ENCODE peak calls at places on chromosomes 12 and 14, in four cellular contexts. M is Panc1, W is H1, J is suprapubic skin. G is an unnamed sample.
A peak's percentile ranks its signal among the peaks of the same experiment; 100 is the strongest.

GRCh38 chr14:24911324-24912095 is 138.4 kb downstream of the STXBP6 start:
- DNase-seq in M (no peak), W (no peak), J (no peak), G (no peak)

GRCh38 chr12:112148031-112148513 is 22.7 kb downstream of the TRAFD1 start:
- DNase-seq in M (no peak), W (no peak), J (no peak), G (no peak)

GRCh38 chr14:64704145-64704742 is at the start of gene PLEKHG3:
- DNase-seq in M (no peak), W (peak; percentile 88), J (peak; percentile 83), G (peak; percentile 89)

GRCh38 chr12:27571463-27571862 is 47.5 kb downstream of the PPFIBP1 start:
- DNase-seq in M (no peak), W (no peak), J (no peak), G (no peak)

GRCh38 chr12:9340422-9341259 is 132.4 kb upstream of the PZP start:
- DNase-seq in M (no peak), W (no peak), J (no peak), G (no peak)

GRCh38 chr12:12845794-12846243 is 32.7 kb downstream of the DDX47 start:
- DNase-seq in M (no peak), W (no peak), J (no peak), G (no peak)

GRCh38 chr12:83265798-83266197 is 579.1 kb downstream of the TMTC2 start:
- DNase-seq in M (no peak), W (no peak), J (no peak), G (no peak)

GRCh38 chr12:20188930-20189653 is 179.2 kb upstream of the PDE3A start:
- DNase-seq in M (no peak), W (no peak), J (no peak), G (no peak)

DNA sequence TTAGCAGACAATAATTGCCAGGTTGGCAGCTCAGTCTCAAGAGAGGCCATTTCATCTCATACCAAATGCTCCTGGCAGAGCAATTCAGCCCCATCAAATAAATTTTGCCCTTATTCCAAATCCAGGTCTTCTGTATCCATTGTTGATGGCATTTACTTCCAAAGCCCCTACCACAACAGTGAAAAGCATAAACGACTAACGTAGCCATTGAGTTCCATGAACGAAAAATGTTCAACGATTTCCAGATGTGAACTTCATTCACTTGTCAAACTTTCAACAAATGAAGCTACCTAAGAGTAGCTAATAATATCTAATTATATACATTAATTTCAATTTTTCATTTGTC is 3.0 kb upstream of the GCN1 start:
- DNase-seq in M (no peak), W (no peak), J (no peak), G (no peak)
- H3K4me1 ChIP-seq in M (peaks cover 33% of the 10 kb centered on the region), W (peaks cover 3% of the 10 kb centered on the region), J (peaks cover 58% of the 10 kb centered on the region), G (peaks cover 18% of the 10 kb centered on the region)

GRCh38 chr12:104589215-104589614 is 132.5 kb downstream of the CHST11 start:
- DNase-seq in M (no peak), W (no peak), J (no peak), G (no peak)
- H3K27ac ChIP-seq in M (no peak overlapping the region), W (no peak overlapping the region), J (no peak overlapping the region), G (peak overlapping the region; percentile 99)

GRCh38 chr12:32450768-32451167 is 51.4 kb downstream of the FGD4 start:
- DNase-seq in M (no peak), W (no peak), J (no peak), G (no peak)

GRCh38 chr12:32450363-32450762 is 51.0 kb downstream of the FGD4 start:
- DNase-seq in M (no peak), W (no peak), J (no peak), G (no peak)

GRCh38 chr12:32454075-32454474 is 54.7 kb downstream of the FGD4 start:
- DNase-seq in M (no peak), W (no peak), J (no peak), G (no peak)

GRCh38 chr12:32454866-32455265 is 55.5 kb downstream of the FGD4 start:
- DNase-seq in M (no peak), W (no peak), J (no peak), G (no peak)

GRCh38 chr12:32451816-32452215 is 52.5 kb downstream of the FGD4 start:
- DNase-seq in M (no peak), W (no peak), J (no peak), G (no peak)
- H3K4me1 ChIP-seq in M (peaks cover 36% of the 10 kb centered on the region), W (peaks cover 19% of the 10 kb centered on the region), J (peaks cover 33% of the 10 kb centered on the region), G (peaks cover 61% of the 10 kb centered on the region)

DNA sequence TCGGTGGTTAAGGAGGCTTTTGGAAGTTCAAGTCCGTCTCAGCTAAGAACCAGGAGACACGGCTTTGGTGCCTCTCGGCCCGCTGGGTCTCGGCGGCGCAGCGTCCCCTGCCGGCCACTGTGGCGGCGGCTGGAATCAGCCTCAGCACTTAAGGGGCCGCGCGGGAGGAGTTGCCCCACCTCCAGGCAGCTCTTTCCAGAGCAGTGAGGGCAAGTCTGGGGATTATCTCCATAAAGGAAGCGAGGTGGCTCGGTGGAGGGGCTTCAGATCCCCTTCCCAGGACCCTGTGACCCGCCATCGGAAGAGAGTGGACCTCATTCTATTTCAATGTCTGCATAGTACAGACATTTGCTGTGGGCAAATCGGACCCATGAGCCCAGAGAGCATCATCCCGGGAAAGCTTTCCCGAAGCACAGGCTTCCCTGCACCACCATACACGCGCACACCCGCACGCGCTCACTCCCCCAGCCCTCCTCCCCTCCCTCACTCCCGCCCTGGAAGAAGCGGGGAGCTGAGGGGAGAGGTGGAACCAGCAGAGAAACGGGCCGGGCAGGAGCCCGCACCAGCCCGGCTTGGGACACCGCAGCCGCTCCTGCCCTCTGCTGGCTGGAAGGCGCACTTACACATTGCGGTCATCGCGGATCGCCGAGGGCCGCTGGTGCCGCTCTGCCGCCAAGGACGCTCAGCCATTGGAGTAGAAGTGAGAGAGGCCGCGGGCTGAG is 15.9 kb downstream of the RNASE2 start:
- DNase-seq in M (peak; percentile 48), W (peak; percentile 94), J (peak; percentile 89), G (peak; percentile 79)
- H3K27ac ChIP-seq in M (no peak overlapping the region), W (peak overlapping the region; percentile 39), J (peak overlapping the region; percentile 59), G (no peak overlapping the region)